ENCODE peak calls at places on chromosomes 7 and 10, in eight cellular contexts. One of them, this sample, is unnamed.
A peak's percentile ranks its signal among the peaks of the same experiment; 100 is the strongest.

GRCh38 chr10:132548869-132549268 is 11.3 kb downstream of the INPP5A start:
- DNase-seq in AG08396: no peak
- DNase-seq in adrenal gland: no peak
- DNase-seq in HS-5: no peak
- DNase-seq in NCI-H460: no peak
- DNase-seq in Ammon's horn: no peak
- DNase-seq in head of caudate nucleus: no peak
- DNase-seq in lower lobe of right lung: no peak
- DNase-seq in this sample: no peak

GRCh38 chr7:105932835-105933477 is 30.1 kb upstream of the CDHR3 start:
- DNase-seq in head of caudate nucleus: no peak
- DNase-seq in adrenal gland: no peak
- DNase-seq in Ammon's horn: peak; percentile 42
- DNase-seq in NCI-H460: no peak
- DNase-seq in HS-5: peak; percentile 81
- DNase-seq in lower lobe of right lung: no peak
- DNase-seq in AG08396: peak; percentile 57
- DNase-seq in this sample: peak; percentile 5

GRCh38 chr7:105530546-105530945 is 1.5 kb upstream of the RINT1 start:
- DNase-seq in AG08396: no peak
- DNase-seq in HS-5: no peak
- DNase-seq in lower lobe of right lung: no peak
- DNase-seq in Ammon's horn: no peak
- DNase-seq in head of caudate nucleus: no peak
- DNase-seq in adrenal gland: no peak
- DNase-seq in NCI-H460: no peak
- DNase-seq in this sample: no peak

GRCh38 chr10:18273039-18273438 is 132.8 kb downstream of the CACNB2 start:
- DNase-seq in lower lobe of right lung: no peak
- DNase-seq in Ammon's horn: no peak
- DNase-seq in AG08396: no peak
- DNase-seq in adrenal gland: no peak
- DNase-seq in HS-5: no peak
- DNase-seq in head of caudate nucleus: no peak
- DNase-seq in NCI-H460: no peak
- DNase-seq in this sample: no peak

GRCh38 chr7:130070900-130071622 is 727 bp downstream of the KLHDC10 start:
- DNase-seq in HS-5: no peak
- DNase-seq in head of caudate nucleus: no peak
- DNase-seq in AG08396: no peak
- DNase-seq in Ammon's horn: peak; percentile 8
- DNase-seq in adrenal gland: peak; percentile 35
- DNase-seq in lower lobe of right lung: no peak
- DNase-seq in NCI-H460: no peak
- DNase-seq in this sample: peak; percentile 18

GRCh38 chr7:137990251-137990901 is 11.5 kb downstream of the CREB3L2 start:
- DNase-seq in NCI-H460: no peak
- DNase-seq in AG08396: peak; percentile 29
- DNase-seq in head of caudate nucleus: no peak
- DNase-seq in adrenal gland: peak; percentile 42
- DNase-seq in lower lobe of right lung: no peak
- DNase-seq in HS-5: peak; percentile 86
- DNase-seq in Ammon's horn: no peak
- DNase-seq in this sample: peak; percentile 97

GRCh38 chr10:132335189-132336063 is 3.4 kb downstream of the LRRC27 start:
- DNase-seq in AG08396: no peak
- DNase-seq in head of caudate nucleus: peak; percentile 12
- DNase-seq in lower lobe of right lung: peak; percentile 89
- DNase-seq in adrenal gland: peak; percentile 63
- DNase-seq in HS-5: no peak
- DNase-seq in NCI-H460: no peak
- DNase-seq in Ammon's horn: peak; percentile 77
- DNase-seq in this sample: no peak

GRCh38 chr7:27064169-27064568 is 31.6 kb downstream of the HOXA1 start:
- DNase-seq in Ammon's horn: no peak
- DNase-seq in NCI-H460: no peak
- DNase-seq in lower lobe of right lung: no peak
- DNase-seq in HS-5: no peak
- DNase-seq in AG08396: no peak
- DNase-seq in adrenal gland: no peak
- DNase-seq in head of caudate nucleus: no peak
- DNase-seq in this sample: no peak

GRCh38 chr10:28375399-28376354 is 72.8 kb upstream of the MPP7 start:
- DNase-seq in lower lobe of right lung: peak; percentile 60
- DNase-seq in NCI-H460: no peak
- DNase-seq in head of caudate nucleus: no peak
- DNase-seq in HS-5: no peak
- DNase-seq in Ammon's horn: no peak
- DNase-seq in AG08396: peak; percentile 48
- DNase-seq in adrenal gland: no peak
- DNase-seq in this sample: peak; percentile 81

GRCh38 chr10:110327262-110327914 is 22.7 kb upstream of the SMNDC1 start:
- DNase-seq in HS-5: no peak
- DNase-seq in Ammon's horn: no peak
- DNase-seq in AG08396: no peak
- DNase-seq in NCI-H460: no peak
- DNase-seq in adrenal gland: no peak
- DNase-seq in head of caudate nucleus: no peak
- DNase-seq in lower lobe of right lung: no peak
- DNase-seq in this sample: no peak

GRCh38 chr7:100812729-100813128 is 14.6 kb downstream of the EPHB4 start:
- DNase-seq in head of caudate nucleus: no peak
- DNase-seq in AG08396: no peak
- DNase-seq in HS-5: no peak
- DNase-seq in lower lobe of right lung: no peak
- DNase-seq in NCI-H460: no peak
- DNase-seq in adrenal gland: no peak
- DNase-seq in Ammon's horn: no peak
- DNase-seq in this sample: no peak

GRCh38 chr10:126090911-126091728 is 194.8 kb downstream of the FANK1 start:
- DNase-seq in head of caudate nucleus: no peak
- DNase-seq in NCI-H460: no peak
- DNase-seq in AG08396: peak; percentile 83
- DNase-seq in Ammon's horn: no peak
- DNase-seq in lower lobe of right lung: no peak
- DNase-seq in adrenal gland: peak; percentile 69
- DNase-seq in HS-5: peak; percentile 95
- DNase-seq in this sample: peak; percentile 94

GRCh38 chr10:119333146-119333792 is 125.9 kb downstream of the GRK5 start:
- DNase-seq in head of caudate nucleus: no peak
- DNase-seq in AG08396: no peak
- DNase-seq in HS-5: no peak
- DNase-seq in lower lobe of right lung: no peak
- DNase-seq in NCI-H460: no peak
- DNase-seq in adrenal gland: no peak
- DNase-seq in Ammon's horn: no peak
- DNase-seq in this sample: peak; percentile 51

GRCh38 chr10:131644287-131644686 is 256.5 kb upstream of the PPP2R2D start:
- DNase-seq in adrenal gland: no peak
- DNase-seq in HS-5: no peak
- DNase-seq in AG08396: no peak
- DNase-seq in NCI-H460: no peak
- DNase-seq in lower lobe of right lung: no peak
- DNase-seq in Ammon's horn: no peak
- DNase-seq in head of caudate nucleus: no peak
- DNase-seq in this sample: no peak

GRCh38 chr10:101453318-101453717 is 99.4 kb downstream of the BTRC start:
- DNase-seq in NCI-H460: no peak
- DNase-seq in lower lobe of right lung: no peak
- DNase-seq in adrenal gland: no peak
- DNase-seq in AG08396: no peak
- DNase-seq in Ammon's horn: no peak
- DNase-seq in HS-5: no peak
- DNase-seq in head of caudate nucleus: no peak
- DNase-seq in this sample: no peak

GRCh38 chr7:63998549-63998948 is at the start of gene ZNF722:
- DNase-seq in NCI-H460: no peak
- DNase-seq in adrenal gland: no peak
- DNase-seq in head of caudate nucleus: no peak
- DNase-seq in lower lobe of right lung: no peak
- DNase-seq in AG08396: no peak
- DNase-seq in HS-5: no peak
- DNase-seq in Ammon's horn: no peak
- DNase-seq in this sample: no peak

GRCh38 chr10:71835671-71836593 is 15.1 kb downstream of the PSAP start:
- DNase-seq in adrenal gland: peak; percentile 97
- DNase-seq in HS-5: peak; percentile 79
- DNase-seq in AG08396: peak; percentile 59
- DNase-seq in NCI-H460: no peak
- DNase-seq in Ammon's horn: peak; percentile 92
- DNase-seq in head of caudate nucleus: peak; percentile 86
- DNase-seq in lower lobe of right lung: no peak
- DNase-seq in this sample: no peak

GRCh38 chr7:7681191-7681935 is 37.0 kb downstream of the RPA3 start:
- DNase-seq in AG08396: peak; percentile 14
- DNase-seq in Ammon's horn: peak; percentile 82
- DNase-seq in NCI-H460: peak; percentile 79
- DNase-seq in adrenal gland: no peak
- DNase-seq in HS-5: peak; percentile 60
- DNase-seq in lower lobe of right lung: no peak
- DNase-seq in head of caudate nucleus: no peak
- DNase-seq in this sample: peak; percentile 76

GRCh38 chr10:113454341-113455061 is 98.4 kb upstream of the HABP2 start:
- DNase-seq in lower lobe of right lung: peak; percentile 60
- DNase-seq in adrenal gland: peak; percentile 62
- DNase-seq in AG08396: peak; percentile 60
- DNase-seq in Ammon's horn: peak; percentile 25
- DNase-seq in NCI-H460: peak; percentile 36
- DNase-seq in HS-5: no peak
- DNase-seq in head of caudate nucleus: peak; percentile 53
- DNase-seq in this sample: no peak

GRCh38 chr7:130560972-130561371 is 69.1 kb downstream of the MEST start:
- DNase-seq in adrenal gland: no peak
- DNase-seq in head of caudate nucleus: no peak
- DNase-seq in Ammon's horn: no peak
- DNase-seq in AG08396: peak; percentile 13
- DNase-seq in HS-5: no peak
- DNase-seq in lower lobe of right lung: no peak
- DNase-seq in NCI-H460: peak; percentile 40
- DNase-seq in this sample: peak; percentile 28

GRCh38 chr10:111705026-111705425 is 478.5 kb downstream of the GPAM start:
- DNase-seq in head of caudate nucleus: no peak
- DNase-seq in NCI-H460: no peak
- DNase-seq in AG08396: no peak
- DNase-seq in adrenal gland: no peak
- DNase-seq in Ammon's horn: no peak
- DNase-seq in lower lobe of right lung: no peak
- DNase-seq in HS-5: peak; percentile 72
- DNase-seq in this sample: no peak

GRCh38 chr10:116352125-116352524 is 27.9 kb downstream of the CCDC172 start:
- DNase-seq in AG08396: no peak
- DNase-seq in head of caudate nucleus: no peak
- DNase-seq in NCI-H460: no peak
- DNase-seq in Ammon's horn: no peak
- DNase-seq in adrenal gland: no peak
- DNase-seq in HS-5: no peak
- DNase-seq in lower lobe of right lung: no peak
- DNase-seq in this sample: no peak

GRCh38 chr7:151843181-151843580 is 33.7 kb downstream of the PRKAG2 start:
- DNase-seq in NCI-H460: no peak
- DNase-seq in Ammon's horn: no peak
- DNase-seq in adrenal gland: no peak
- DNase-seq in head of caudate nucleus: no peak
- DNase-seq in HS-5: no peak
- DNase-seq in lower lobe of right lung: peak; percentile 12
- DNase-seq in AG08396: no peak
- DNase-seq in this sample: no peak

GRCh38 chr7:13036256-13036765 is 348.9 kb downstream of the ARL4A start:
- DNase-seq in lower lobe of right lung: no peak
- DNase-seq in head of caudate nucleus: no peak
- DNase-seq in AG08396: no peak
- DNase-seq in HS-5: no peak
- DNase-seq in NCI-H460: no peak
- DNase-seq in adrenal gland: no peak
- DNase-seq in Ammon's horn: no peak
- DNase-seq in this sample: no peak